ENCODE peak calls at places on chromosomes 6 and 20, in eight cellular contexts. G is hepatocyte; A is CD8-positive, alpha-beta memory T cell; F is adrenal gland; E is mesenchymal stem cell; H is CD8-positive, alpha-beta T cell; U is upper lobe of right lung; R is esophagus squamous epithelium. M is an unnamed sample.

GRCh38 chr6:158816329-158816728 is 2.8 kb downstream of the EZR start:
- DNase-seq in U (no peak), A (no peak), E (no peak), H (peak; percentile 19), F (no peak), G (no peak), R (no peak), M (no peak)

GRCh38 chr20:36447101-36447500 is 94.2 kb upstream of the MYL9 start:
- DNase-seq in R (no peak), F (no peak), A (no peak), U (no peak), H (no peak), E (no peak), G (peak; percentile 36), M (no peak)

GRCh38 chr6:132964101-132964867 is 149.9 kb downstream of the RPS12 start:
- DNase-seq in R (no peak), A (no peak), F (no peak), H (no peak), G (peak; percentile 56), U (no peak), E (peak; percentile 58), M (no peak)

GRCh38 chr20:650954-651353 is 2.0 kb downstream of the SRXN1 start:
- DNase-seq in F (no peak), A (no peak), U (no peak), E (peak; percentile 15), G (no peak), H (no peak), R (no peak), M (no peak)

GRCh38 chr6:8905647-8906231 is 470.4 kb upstream of the SLC35B3 start:
- DNase-seq in F (no peak), U (no peak), R (no peak), G (no peak), A (no peak), E (no peak), H (no peak), M (no peak)

GRCh38 chr6:150492507-150492906 is 107.2 kb upstream of the PLEKHG1 start:
- DNase-seq in E (no peak), A (no peak), R (no peak), H (no peak), F (no peak), U (no peak), G (no peak), M (peak; percentile 79)

GRCh38 chr6:167093922-167094432 is 28.9 kb upstream of the CCR6 start:
- DNase-seq in R (no peak), U (no peak), H (peak; percentile 79), G (no peak), A (peak; percentile 90), E (no peak), F (no peak), M (no peak)

GRCh38 chr6:111598211-111598610 is 7.5 kb downstream of the TRAF3IP2 start:
- DNase-seq in H (no peak), R (no peak), U (no peak), F (no peak), A (no peak), E (no peak), G (no peak), M (no peak)

GRCh38 chr20:64083380-64084208 is 604 bp downstream of the LKAAEAR1 start:
- DNase-seq in R (no peak), G (peak; percentile 92), F (peak; percentile 70), H (peak; percentile 79), U (peak; percentile 89), A (peak; percentile 76), E (peak; percentile 80), M (no peak)

GRCh38 chr6:63214816-63215215 is 3.5 kb downstream of the FKBP1C start:
- DNase-seq in F (no peak), R (no peak), E (peak; percentile 5), G (no peak), H (no peak), A (no peak), U (no peak), M (no peak)

GRCh38 chr20:20215976-20216727 is 151.8 kb upstream of the INSM1 start:
- DNase-seq in R (no peak), U (no peak), A (no peak), E (no peak), F (no peak), H (no peak), G (no peak), M (no peak)

GRCh38 chr20:5674176-5674660 is 76.0 kb upstream of the SHLD1 start:
- DNase-seq in E (peak; percentile 26), U (no peak), A (no peak), R (no peak), H (no peak), F (no peak), G (no peak), M (peak; percentile 38)

GRCh38 chr6:90169328-90169886 is 127.2 kb downstream of the BACH2 start:
- DNase-seq in H (no peak), G (no peak), R (no peak), E (peak; percentile 26), F (no peak), A (no peak), U (no peak), M (no peak)

GRCh38 chr20:22574545-22575086 is 9.8 kb downstream of the FOXA2 start:
- DNase-seq in H (no peak), F (no peak), E (no peak), A (no peak), R (no peak), G (no peak), U (no peak), M (no peak)
- H3K4me3 ChIP-seq in H (no peak overlapping the region), F (no peak overlapping the region), E (no peak overlapping the region), A (no peak overlapping the region), R (no peak overlapping the region), G (no peak overlapping the region), U (no peak overlapping the region), M (no peak overlapping the region)

GRCh38 chr20:48822879-48823385 is 4.9 kb downstream of the PREX1 start:
- DNase-seq in U (no peak), G (no peak), E (no peak), H (no peak), F (no peak), R (no peak), A (peak; percentile 64), M (no peak)

GRCh38 chr20:48822178-48822577 is 5.6 kb downstream of the PREX1 start:
- DNase-seq in U (no peak), H (no peak), R (no peak), E (no peak), F (no peak), A (no peak), G (no peak), M (no peak)

GRCh38 chr20:48819813-48820648 is 7.8 kb downstream of the PREX1 start:
- DNase-seq in U (no peak), F (no peak), H (no peak), G (no peak), A (no peak), R (no peak), E (no peak), M (no peak)

GRCh38 chr20:48820649-48820973 is 7.2 kb downstream of the PREX1 start:
- DNase-seq in G (no peak), A (no peak), E (no peak), U (no peak), R (no peak), H (no peak), F (no peak), M (no peak)

GRCh38 chr20:48821261-48821910 is 6.4 kb downstream of the PREX1 start:
- DNase-seq in E (no peak), H (no peak), G (no peak), A (no peak), U (no peak), F (no peak), R (no peak), M (no peak)
- H3K4me3 ChIP-seq in E (no peak overlapping the region), H (no peak overlapping the region), G (no peak overlapping the region), A (peak overlapping the region; percentile 38), U (no peak overlapping the region), F (no peak overlapping the region), R (no peak overlapping the region), M (no peak overlapping the region)

GRCh38 chr6:29977425-29977727 is 35.0 kb downstream of the HLA-A start:
- DNase-seq in H (no peak), F (no peak), G (no peak), R (no peak), E (no peak), U (no peak), A (no peak), M (no peak)
- H3K4me3 ChIP-seq in H (no peak overlapping the region), F (no peak overlapping the region), G (no peak overlapping the region), R (peak overlapping the region; percentile 69), E (no peak overlapping the region), U (peak overlapping the region; percentile 56), A (peak overlapping the region; percentile 58), M (peak overlapping the region; percentile 48)

DNA sequence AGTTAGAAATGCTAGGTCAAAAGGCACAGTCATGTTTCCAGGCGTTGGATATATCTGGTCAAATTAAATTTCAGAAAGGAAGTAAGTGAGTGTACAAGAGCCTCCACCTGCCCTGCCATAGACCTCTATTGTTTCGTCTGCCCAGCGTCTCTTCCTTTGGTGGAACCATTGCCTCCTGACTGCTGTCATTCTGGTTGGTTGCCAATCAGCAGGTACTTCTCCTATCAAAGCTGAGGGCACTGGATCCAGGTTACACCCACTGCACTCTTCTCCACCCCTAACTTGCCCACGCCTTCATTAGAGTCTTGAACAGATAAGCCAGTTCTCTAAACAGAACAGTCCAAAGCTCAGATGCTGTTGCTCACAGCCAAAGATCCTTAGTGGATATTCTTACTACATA is 2.6 kb upstream of the WFDC5 start:
- DNase-seq in G (no peak), U (no peak), R (no peak), H (no peak), E (no peak), F (no peak), A (no peak), M (no peak)
- H3K4me3 ChIP-seq in G (no peak overlapping the region), U (no peak overlapping the region), R (no peak overlapping the region), H (no peak overlapping the region), E (no peak overlapping the region), F (no peak overlapping the region), A (no peak overlapping the region), M (no peak overlapping the region)

GRCh38 chr6:157549468-157549745 is 168.4 kb downstream of the ZDHHC14 start:
- DNase-seq in G (no peak), U (no peak), R (no peak), F (no peak), A (no peak), E (no peak), H (no peak), M (no peak)
- H3K4me3 ChIP-seq in G (no peak overlapping the region), U (no peak overlapping the region), R (peak overlapping the region; percentile 1), F (no peak overlapping the region), A (no peak overlapping the region), E (no peak overlapping the region), H (no peak overlapping the region), M (no peak overlapping the region)